ENCODE peak calls at places on chromosome X, in eight cellular contexts. One of them, this sample, is unnamed.

GRCh38 chrX:153868576-153869472 is 17.1 kb downstream of the L1CAM start:
- DNase-seq in ascending aorta: no peak
- DNase-seq in mesendoderm: no peak
- DNase-seq in tibial artery: no peak
- DNase-seq in suprapubic skin: no peak
- DNase-seq in thyroid gland: no peak
- DNase-seq in aorta: no peak
- DNase-seq in CD8-positive, alpha-beta memory T cell: no peak
- DNase-seq in this sample: peak; percentile 60

GRCh38 chrX:22395372-22395771 is 122.7 kb downstream of the CBLL2 start:
- DNase-seq in ascending aorta: no peak
- DNase-seq in mesendoderm: no peak
- DNase-seq in tibial artery: no peak
- DNase-seq in suprapubic skin: no peak
- DNase-seq in thyroid gland: no peak
- DNase-seq in aorta: no peak
- DNase-seq in CD8-positive, alpha-beta memory T cell: no peak
- DNase-seq in this sample: no peak

GRCh38 chrX:97065066-97065465 is 181.4 kb downstream of the RPA4 start:
- DNase-seq in ascending aorta: no peak
- DNase-seq in mesendoderm: no peak
- DNase-seq in tibial artery: no peak
- DNase-seq in suprapubic skin: no peak
- DNase-seq in thyroid gland: no peak
- DNase-seq in aorta: no peak
- DNase-seq in CD8-positive, alpha-beta memory T cell: no peak
- DNase-seq in this sample: no peak

GRCh38 chrX:107565005-107565404 is 63.3 kb upstream of the PRPS1 start:
- DNase-seq in ascending aorta: no peak
- DNase-seq in mesendoderm: no peak
- DNase-seq in tibial artery: no peak
- DNase-seq in suprapubic skin: no peak
- DNase-seq in thyroid gland: peak; percentile 25
- DNase-seq in aorta: no peak
- DNase-seq in CD8-positive, alpha-beta memory T cell: no peak
- DNase-seq in this sample: no peak

GRCh38 chrX:154730271-154730883 is 20.5 kb downstream of the GAB3 start:
- DNase-seq in ascending aorta: no peak
- DNase-seq in mesendoderm: no peak
- DNase-seq in tibial artery: no peak
- DNase-seq in suprapubic skin: peak; percentile 69
- DNase-seq in thyroid gland: peak; percentile 52
- DNase-seq in aorta: no peak
- DNase-seq in CD8-positive, alpha-beta memory T cell: no peak
- DNase-seq in this sample: peak; percentile 74

GRCh38 chrX:51893931-51894696 is 691 bp downstream of the MAGED1 start:
- DNase-seq in ascending aorta: peak; percentile 63
- DNase-seq in mesendoderm: peak; percentile 62
- DNase-seq in tibial artery: peak; percentile 65
- DNase-seq in suprapubic skin: no peak
- DNase-seq in thyroid gland: peak; percentile 54
- DNase-seq in aorta: peak; percentile 65
- DNase-seq in CD8-positive, alpha-beta memory T cell: no peak
- DNase-seq in this sample: no peak

GRCh38 chrX:131675596-131676194 is 131.8 kb downstream of the OR13H1 start:
- DNase-seq in ascending aorta: no peak
- DNase-seq in mesendoderm: peak; percentile 49
- DNase-seq in tibial artery: no peak
- DNase-seq in suprapubic skin: no peak
- DNase-seq in thyroid gland: no peak
- DNase-seq in aorta: no peak
- DNase-seq in CD8-positive, alpha-beta memory T cell: no peak
- DNase-seq in this sample: no peak

GRCh38 chrX:154799554-154800348 is 5.5 kb downstream of the MPP1 start:
- DNase-seq in ascending aorta: no peak
- DNase-seq in mesendoderm: peak; percentile 26
- DNase-seq in tibial artery: no peak
- DNase-seq in suprapubic skin: no peak
- DNase-seq in thyroid gland: peak; percentile 67
- DNase-seq in aorta: no peak
- DNase-seq in CD8-positive, alpha-beta memory T cell: no peak
- DNase-seq in this sample: no peak

GRCh38 chrX:33434256-33435092 is 223.1 kb upstream of the DMD start:
- DNase-seq in ascending aorta: peak; percentile 70
- DNase-seq in mesendoderm: peak; percentile 76
- DNase-seq in tibial artery: peak; percentile 64
- DNase-seq in suprapubic skin: no peak
- DNase-seq in thyroid gland: peak; percentile 55
- DNase-seq in aorta: no peak
- DNase-seq in CD8-positive, alpha-beta memory T cell: no peak
- DNase-seq in this sample: no peak

GRCh38 chrX:24619647-24620046 is 27.5 kb downstream of the PCYT1B start:
- DNase-seq in ascending aorta: no peak
- DNase-seq in mesendoderm: no peak
- DNase-seq in tibial artery: no peak
- DNase-seq in suprapubic skin: no peak
- DNase-seq in thyroid gland: peak; percentile 51
- DNase-seq in aorta: no peak
- DNase-seq in CD8-positive, alpha-beta memory T cell: no peak
- DNase-seq in this sample: no peak

GRCh38 chrX:101450951-101451350 is 34.3 kb upstream of the ARMCX4 start:
- DNase-seq in ascending aorta: no peak
- DNase-seq in mesendoderm: no peak
- DNase-seq in tibial artery: no peak
- DNase-seq in suprapubic skin: no peak
- DNase-seq in thyroid gland: no peak
- DNase-seq in aorta: no peak
- DNase-seq in CD8-positive, alpha-beta memory T cell: no peak
- DNase-seq in this sample: peak; percentile 70

GRCh38 chrX:39518451-39519212 is 579.1 kb downstream of the BCOR start:
- DNase-seq in ascending aorta: peak; percentile 67
- DNase-seq in mesendoderm: no peak
- DNase-seq in tibial artery: peak; percentile 72
- DNase-seq in suprapubic skin: no peak
- DNase-seq in thyroid gland: no peak
- DNase-seq in aorta: no peak
- DNase-seq in CD8-positive, alpha-beta memory T cell: no peak
- DNase-seq in this sample: no peak

GRCh38 chrX:40095588-40096394 is 2.0 kb downstream of the BCOR start:
- DNase-seq in ascending aorta: no peak
- DNase-seq in mesendoderm: peak; percentile 45
- DNase-seq in tibial artery: no peak
- DNase-seq in suprapubic skin: no peak
- DNase-seq in thyroid gland: peak; percentile 32
- DNase-seq in aorta: peak; percentile 76
- DNase-seq in CD8-positive, alpha-beta memory T cell: no peak
- DNase-seq in this sample: peak; percentile 74

GRCh38 chrX:130300010-130300282 is 31.2 kb upstream of the ZNF280C start:
- DNase-seq in ascending aorta: no peak
- DNase-seq in mesendoderm: no peak
- DNase-seq in tibial artery: no peak
- DNase-seq in suprapubic skin: no peak
- DNase-seq in thyroid gland: no peak
- DNase-seq in aorta: no peak
- DNase-seq in CD8-positive, alpha-beta memory T cell: no peak
- DNase-seq in this sample: no peak

GRCh38 chrX:119410027-119410819 is 11.1 kb downstream of the SLC25A43 start:
- DNase-seq in ascending aorta: peak; percentile 65
- DNase-seq in mesendoderm: peak; percentile 38
- DNase-seq in tibial artery: peak; percentile 65
- DNase-seq in suprapubic skin: peak; percentile 72
- DNase-seq in thyroid gland: peak; percentile 36
- DNase-seq in aorta: no peak
- DNase-seq in CD8-positive, alpha-beta memory T cell: no peak
- DNase-seq in this sample: no peak

GRCh38 chrX:9349572-9350259 is 115.1 kb upstream of the TBL1X start:
- DNase-seq in ascending aorta: no peak
- DNase-seq in mesendoderm: no peak
- DNase-seq in tibial artery: no peak
- DNase-seq in suprapubic skin: no peak
- DNase-seq in thyroid gland: no peak
- DNase-seq in aorta: no peak
- DNase-seq in CD8-positive, alpha-beta memory T cell: no peak
- DNase-seq in this sample: no peak

GRCh38 chrX:103063918-103064434 is at the start of gene BEX1:
- DNase-seq in ascending aorta: no peak
- DNase-seq in mesendoderm: peak; percentile 76
- DNase-seq in tibial artery: no peak
- DNase-seq in suprapubic skin: no peak
- DNase-seq in thyroid gland: peak; percentile 79
- DNase-seq in aorta: peak; percentile 78
- DNase-seq in CD8-positive, alpha-beta memory T cell: no peak
- DNase-seq in this sample: peak; percentile 70

GRCh38 chrX:7927259-7928167 is at the start of gene PNPLA4:
- DNase-seq in ascending aorta: peak; percentile 83
- DNase-seq in mesendoderm: peak; percentile 89
- DNase-seq in tibial artery: peak; percentile 78
- DNase-seq in suprapubic skin: peak; percentile 84
- DNase-seq in thyroid gland: peak; percentile 81
- DNase-seq in aorta: peak; percentile 93
- DNase-seq in CD8-positive, alpha-beta memory T cell: peak; percentile 73
- DNase-seq in this sample: peak; percentile 96

GRCh38 chrX:6149231-6149870 is 79.3 kb downstream of the NLGN4X start:
- DNase-seq in ascending aorta: no peak
- DNase-seq in mesendoderm: no peak
- DNase-seq in tibial artery: no peak
- DNase-seq in suprapubic skin: no peak
- DNase-seq in thyroid gland: no peak
- DNase-seq in aorta: no peak
- DNase-seq in CD8-positive, alpha-beta memory T cell: no peak
- DNase-seq in this sample: no peak

GRCh38 chrX:73239242-73239641 is 24.6 kb upstream of the NAP1L2 start:
- DNase-seq in ascending aorta: no peak
- DNase-seq in mesendoderm: peak; percentile 19
- DNase-seq in tibial artery: no peak
- DNase-seq in suprapubic skin: no peak
- DNase-seq in thyroid gland: no peak
- DNase-seq in aorta: no peak
- DNase-seq in CD8-positive, alpha-beta memory T cell: no peak
- DNase-seq in this sample: no peak

GRCh38 chrX:31435592-31435991 is 363.8 kb upstream of the FTHL17 start:
- DNase-seq in ascending aorta: no peak
- DNase-seq in mesendoderm: peak; percentile 95
- DNase-seq in tibial artery: no peak
- DNase-seq in suprapubic skin: no peak
- DNase-seq in thyroid gland: no peak
- DNase-seq in aorta: no peak
- DNase-seq in CD8-positive, alpha-beta memory T cell: no peak
- DNase-seq in this sample: no peak

GRCh38 chrX:43716696-43717095 is 60.6 kb downstream of the MAOA start:
- DNase-seq in ascending aorta: no peak
- DNase-seq in mesendoderm: no peak
- DNase-seq in tibial artery: no peak
- DNase-seq in suprapubic skin: no peak
- DNase-seq in thyroid gland: no peak
- DNase-seq in aorta: no peak
- DNase-seq in CD8-positive, alpha-beta memory T cell: no peak
- DNase-seq in this sample: no peak

GRCh38 chrX:124211312-124211942 is 121.0 kb upstream of the TEX13D start:
- DNase-seq in ascending aorta: no peak
- DNase-seq in mesendoderm: peak; percentile 62
- DNase-seq in tibial artery: no peak
- DNase-seq in suprapubic skin: no peak
- DNase-seq in thyroid gland: no peak
- DNase-seq in aorta: no peak
- DNase-seq in CD8-positive, alpha-beta memory T cell: no peak
- DNase-seq in this sample: no peak
- H3K27ac ChIP-seq in ascending aorta: no peak overlapping the region
- H3K27ac ChIP-seq in mesendoderm: no peak overlapping the region
- H3K27ac ChIP-seq in tibial artery: no peak overlapping the region
- H3K27ac ChIP-seq in suprapubic skin: no peak overlapping the region
- H3K27ac ChIP-seq in thyroid gland: no peak overlapping the region
- H3K27ac ChIP-seq in aorta: no peak overlapping the region
- H3K27ac ChIP-seq in CD8-positive, alpha-beta memory T cell: no peak overlapping the region
- H3K27ac ChIP-seq in this sample: no peak overlapping the region

GRCh38 chrX:151920101-151920500 is 7.4 kb downstream of the MAGEA4 start:
- DNase-seq in ascending aorta: no peak
- DNase-seq in mesendoderm: no peak
- DNase-seq in tibial artery: no peak
- DNase-seq in suprapubic skin: no peak
- DNase-seq in thyroid gland: no peak
- DNase-seq in aorta: no peak
- DNase-seq in CD8-positive, alpha-beta memory T cell: no peak
- DNase-seq in this sample: no peak
- H3K4me3 ChIP-seq in ascending aorta: no peak overlapping the region
- H3K4me3 ChIP-seq in mesendoderm: no peak overlapping the region
- H3K4me3 ChIP-seq in tibial artery: no peak overlapping the region
- H3K4me3 ChIP-seq in suprapubic skin: no peak overlapping the region
- H3K4me3 ChIP-seq in thyroid gland: no peak overlapping the region
- H3K4me3 ChIP-seq in aorta: no peak overlapping the region
- H3K4me3 ChIP-seq in CD8-positive, alpha-beta memory T cell: no peak overlapping the region
- H3K4me3 ChIP-seq in this sample: no peak overlapping the region

DNA sequence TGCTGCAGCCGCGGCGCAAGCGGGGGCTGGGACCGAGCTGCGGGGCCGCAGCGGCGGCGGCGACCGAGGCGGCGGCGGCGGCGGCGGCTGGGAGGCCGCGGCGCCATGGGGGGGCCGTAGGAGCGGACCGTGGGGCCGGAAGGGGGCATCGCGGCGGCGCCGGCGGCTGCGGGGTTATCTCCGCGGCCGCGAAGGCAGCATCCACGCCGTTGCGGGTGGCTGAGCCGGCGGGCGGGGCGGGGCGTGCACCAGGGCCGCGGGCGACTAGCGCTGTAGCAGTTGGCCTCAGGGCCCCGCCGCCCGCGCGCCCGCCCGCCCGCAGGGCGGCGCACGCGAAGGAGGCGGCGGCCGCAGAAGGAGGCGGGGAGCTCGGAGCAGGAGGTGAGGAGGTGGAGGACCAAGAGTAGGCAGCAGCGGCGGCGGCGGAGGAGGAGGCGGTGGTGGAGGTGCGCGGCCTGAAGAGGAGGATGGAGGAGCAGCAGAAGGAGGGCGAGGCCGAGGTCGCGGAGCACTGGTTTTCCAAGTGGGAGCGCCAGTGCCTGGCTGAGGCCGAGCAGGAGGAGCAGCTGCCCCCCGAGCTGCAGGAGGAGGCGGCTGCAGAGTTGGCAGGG is 126.1 kb upstream of the CXorf66 start:
- DNase-seq in ascending aorta: no peak
- DNase-seq in mesendoderm: peak; percentile 43
- DNase-seq in tibial artery: peak; percentile 60
- DNase-seq in suprapubic skin: no peak
- DNase-seq in thyroid gland: peak; percentile 36
- DNase-seq in aorta: peak; percentile 79
- DNase-seq in CD8-positive, alpha-beta memory T cell: no peak
- DNase-seq in this sample: peak; percentile 75
- H3K4me1 ChIP-seq in ascending aorta: no peaks in the 10 kb centered on the region
- H3K4me1 ChIP-seq in mesendoderm: no peaks in the 10 kb centered on the region
- H3K4me1 ChIP-seq in tibial artery: peaks cover 9% of the 10 kb centered on the region
- H3K4me1 ChIP-seq in suprapubic skin: no peaks in the 10 kb centered on the region
- H3K4me1 ChIP-seq in thyroid gland: peaks cover 5% of the 10 kb centered on the region
- H3K4me1 ChIP-seq in aorta: no peaks in the 10 kb centered on the region
- H3K4me1 ChIP-seq in CD8-positive, alpha-beta memory T cell: no peaks in the 10 kb centered on the region
- H3K4me1 ChIP-seq in this sample: no peaks in the 10 kb centered on the region

GRCh38 chrX:135340827-135341226 is 31.5 kb downstream of the ETDC start:
- DNase-seq in ascending aorta: no peak
- DNase-seq in mesendoderm: no peak
- DNase-seq in tibial artery: no peak
- DNase-seq in suprapubic skin: no peak
- DNase-seq in thyroid gland: no peak
- DNase-seq in aorta: no peak
- DNase-seq in CD8-positive, alpha-beta memory T cell: no peak
- DNase-seq in this sample: no peak

GRCh38 chrX:135346975-135347374 is 37.7 kb downstream of the ETDC start:
- DNase-seq in ascending aorta: no peak
- DNase-seq in mesendoderm: peak; percentile 7
- DNase-seq in tibial artery: no peak
- DNase-seq in suprapubic skin: no peak
- DNase-seq in thyroid gland: no peak
- DNase-seq in aorta: no peak
- DNase-seq in CD8-positive, alpha-beta memory T cell: no peak
- DNase-seq in this sample: no peak

GRCh38 chrX:135345328-135345645 is 36.0 kb downstream of the ETDC start:
- DNase-seq in ascending aorta: peak; percentile 68
- DNase-seq in mesendoderm: no peak
- DNase-seq in tibial artery: peak; percentile 76
- DNase-seq in suprapubic skin: no peak
- DNase-seq in thyroid gland: peak; percentile 52
- DNase-seq in aorta: peak; percentile 81
- DNase-seq in CD8-positive, alpha-beta memory T cell: no peak
- DNase-seq in this sample: no peak
- H3K27ac ChIP-seq in ascending aorta: peak overlapping the region; percentile 87
- H3K27ac ChIP-seq in mesendoderm: no peak overlapping the region
- H3K27ac ChIP-seq in tibial artery: peak overlapping the region; percentile 93
- H3K27ac ChIP-seq in suprapubic skin: no peak overlapping the region
- H3K27ac ChIP-seq in thyroid gland: peak overlapping the region; percentile 93
- H3K27ac ChIP-seq in aorta: no peak overlapping the region
- H3K27ac ChIP-seq in CD8-positive, alpha-beta memory T cell: peak overlapping the region; percentile 93
- H3K27ac ChIP-seq in this sample: peak overlapping the region; percentile 94

This sample was measured in kidney.